ENCODE peak calls at places on chromosomes 11 and 22, in seven cellular contexts. V is NCI-H1105, U is mucosa of descending colon, O is iris pigment epithelial cell, H is H54, X is SW 1271, F is GM13977. M is an unnamed sample.
A peak's percentile ranks its signal among the peaks of the same experiment; 100 is the strongest.

GRCh38 chr22:47219789-47220188 is 457.3 kb downstream of the TBC1D22A start:
- DNase-seq in V (no peak), U (no peak), O (no peak), H (no peak), X (no peak), F (no peak), M (peak; percentile 12)

GRCh38 chr11:83158965-83159900 is 2.3 kb downstream of the PCF11 start:
- DNase-seq in V (no peak), U (no peak), O (no peak), H (no peak), X (no peak), F (no peak), M (no peak)

GRCh38 chr11:2213890-2214526 is 42.4 kb upstream of the TH start:
- DNase-seq in V (no peak), U (no peak), O (no peak), H (no peak), X (no peak), F (peak; percentile 20), M (peak; percentile 7)

GRCh38 chr22:39960791-39961746 is 872 bp downstream of the TMA7B start:
- DNase-seq in V (no peak), U (no peak), O (peak; percentile 100), H (peak; percentile 62), X (no peak), F (peak; percentile 85), M (no peak)

GRCh38 chr22:32708835-32709234 is 92.7 kb upstream of the TIMP3 start:
- DNase-seq in V (no peak), U (no peak), O (no peak), H (no peak), X (no peak), F (no peak), M (no peak)

GRCh38 chr11:645536-645935 is 8.5 kb downstream of the DRD4 start:
- DNase-seq in V (no peak), U (no peak), O (no peak), H (no peak), X (no peak), F (no peak), M (no peak)

GRCh38 chr11:69727266-69727665 is 23.4 kb upstream of the FGF19 start:
- DNase-seq in V (no peak), U (no peak), O (no peak), H (no peak), X (no peak), F (no peak), M (no peak)

GRCh38 chr11:45501980-45502545 is 163.4 kb downstream of the CHST1 start:
- DNase-seq in V (no peak), U (no peak), O (no peak), H (peak; percentile 19), X (no peak), F (no peak), M (no peak)

GRCh38 chr11:202490-202889 is 4.7 kb downstream of the BET1L start:
- DNase-seq in V (no peak), U (no peak), O (no peak), H (no peak), X (no peak), F (no peak), M (peak; percentile 9)

GRCh38 chr11:31903225-31904074 is 92.3 kb upstream of the PAX6 start:
- DNase-seq in V (no peak), U (no peak), O (no peak), H (no peak), X (no peak), F (no peak), M (no peak)

GRCh38 chr11:122264121-122264520 is 148.1 kb upstream of the BLID start:
- DNase-seq in V (no peak), U (no peak), O (no peak), H (no peak), X (no peak), F (no peak), M (no peak)

GRCh38 chr22:24455751-24456426 is 28.5 kb downstream of the ADORA2A start:
- DNase-seq in V (no peak), U (no peak), O (no peak), H (no peak), X (no peak), F (no peak), M (peak; percentile 95)